ENCODE peak calls at places on chromosome 9, in five cellular contexts. G is heart left ventricle, P is tibial nerve, M is A549, S is thyroid gland. J is an unnamed sample. For H3K9me3, the result is how much of the 10 kb centered on the place peaks cover.

GRCh38 chr9:95075700-95076099 is 241.8 kb downstream of the FANCC start:
- DNase-seq in M (no peak), G (no peak), P (no peak), S (no peak), J (no peak)

GRCh38 chr9:6779417-6780241 is 21.9 kb downstream of the KDM4C start:
- DNase-seq in G (no peak), P (no peak), M (no peak), S (peak), J (no peak)

GRCh38 chr9:7315746-7316457 is 483.7 kb downstream of the DMAC1 start:
- DNase-seq in G (no peak), M (no peak), P (no peak), S (no peak), J (no peak)

GRCh38 chr9:87718852-87719612 is 6.9 kb upstream of the CTSL start:
- DNase-seq in M (no peak), S (no peak), P (no peak), G (no peak), J (no peak)

GRCh38 chr9:73640971-73641370 is 489.3 kb downstream of the ANXA1 start:
- DNase-seq in S (no peak), P (no peak), M (no peak), G (no peak), J (no peak)

GRCh38 chr9:129671519-129671918 is 6.1 kb downstream of the PRRX2 start:
- DNase-seq in P (no peak), M (no peak), S (no peak), G (no peak), J (no peak)

GRCh38 chr9:27377147-27377807 is 80.3 kb upstream of the EQTN start:
- DNase-seq in M (peak), G (no peak), P (no peak), S (no peak), J (no peak)

GRCh38 chr9:83012578-83013260 is 50.2 kb downstream of the RASEF start:
- DNase-seq in M (no peak), P (no peak), S (no peak), G (no peak), J (no peak)

GRCh38 chr9:72665421-72665820 is 144.0 kb downstream of the TMC1 start:
- DNase-seq in S (no peak), M (no peak), P (no peak), G (no peak), J (no peak)

GRCh38 chr9:105873851-105874250 is 179.5 kb downstream of the TMEM38B start:
- DNase-seq in G (no peak), P (no peak), S (no peak), M (no peak), J (no peak)

GRCh38 chr9:85262333-85262732 is 479.4 kb downstream of the AGTPBP1 start:
- DNase-seq in M (no peak), S (no peak), P (no peak), G (no peak), J (no peak)

GRCh38 chr9:100108572-100108971 is 9.5 kb downstream of the INVS start:
- DNase-seq in G (no peak), P (no peak), M (no peak), S (no peak), J (no peak)

GRCh38 chr9:71363286-71363961 is 242.0 kb upstream of the TRPM3 start:
- DNase-seq in M (no peak), S (no peak), P (no peak), G (no peak), J (no peak)

GRCh38 chr9:112601646-112602045 is 115.0 kb downstream of the KIAA1958 start:
- DNase-seq in G (no peak), P (no peak), S (no peak), M (peak), J (no peak)

GRCh38 chr9:93468763-93469456 is 15.5 kb upstream of the FAM120AOS start:
- DNase-seq in S (no peak), P (no peak), M (peak), G (peak), J (no peak)

GRCh38 chr9:87567047-87567446 is 69.4 kb downstream of the DAPK1 start:
- DNase-seq in G (no peak), S (no peak), P (no peak), M (no peak), J (no peak)

GRCh38 chr9:77018058-77019009 is 1.1 kb upstream of the FOXB2 start:
- DNase-seq in P (no peak), S (peak), M (no peak), G (no peak), J (no peak)

GRCh38 chr9:35814106-35814840 is 569 bp downstream of the HINT2 start:
- DNase-seq in M (peak), S (peak), G (peak), P (peak), J (no peak)

GRCh38 chr9:96067004-96067403 is 191.5 kb downstream of the ERCC6L2 start:
- DNase-seq in S (peak), P (peak), G (peak), M (no peak), J (no peak)

GRCh38 chr9:130271473-130271872 is 5.9 kb downstream of the HMCN2 start:
- DNase-seq in P (no peak), S (no peak), M (no peak), G (no peak), J (no peak)

GRCh38 chr9:136997830-136998234 is 1.5 kb upstream of the CLIC3 start:
- DNase-seq in P (no peak), M (no peak), G (no peak), S (no peak), J (no peak)

GRCh38 chr9:98777618-98778017 is 18.7 kb downstream of the ANKS6 start:
- DNase-seq in G (no peak), P (no peak), S (no peak), M (no peak), J (no peak)

GRCh38 chr9:14769235-14769580 is 46.7 kb upstream of the CER1 start:
- DNase-seq in S (no peak), M (no peak), P (no peak), G (no peak), J (no peak)

GRCh38 chr9:129624168-129624759 is 1.7 kb upstream of the NTMT1 start:
- DNase-seq in P (peak), S (peak), G (no peak), M (peak), J (no peak)

GRCh38 chr9:78515108-78515507 is 218.2 kb downstream of the PSAT1 start:
- DNase-seq in S (no peak), G (no peak), M (no peak), P (no peak), J (no peak)

GRCh38 chr9:137077758-137078693 is 709 bp downstream of the UAP1L1 start:
- DNase-seq in G (no peak), S (peak), P (no peak), M (no peak), J (no peak)

GRCh38 chr9:35696520-35697215 is 6.9 kb upstream of the TPM2 start:
- DNase-seq in P (peak), G (peak), M (peak), S (peak), J (no peak)

GRCh38 chr9:93114169-93114983 is 18.4 kb downstream of the CARD19 start:
- DNase-seq in G (no peak), S (no peak), M (no peak), P (no peak), J (no peak)

GRCh38 chr9:80052830-80053229 is 481.1 kb downstream of the TLE4 start:
- DNase-seq in G (no peak), S (no peak), M (no peak), P (no peak), J (no peak)

GRCh38 chr9:113493080-113493615 is 29.6 kb downstream of the RGS3 start:
- DNase-seq in P (no peak), M (no peak), G (no peak), S (no peak), J (no peak)

GRCh38 chr9:27703591-27703990 is 130.3 kb upstream of the C9orf72 start:
- DNase-seq in S (no peak), G (no peak), M (no peak), P (no peak), J (no peak)

GRCh38 chr9:37520641-37521040 is 34.9 kb downstream of the POLR1E start:
- DNase-seq in M (no peak), G (no peak), S (no peak), P (no peak), J (no peak)
- TF ChIP-seq CTCF in M (no peak), G (no peak), S (no peak), P (no peak), J (no peak)

GRCh38 chr9:9536481-9536880 is 1076.3 kb downstream of the PTPRD start:
- DNase-seq in M (no peak), P (no peak), S (no peak), G (no peak), J (no peak)
- TF ChIP-seq POLR2A in M (no peak), P (no peak), S (no peak), G (no peak), J (no peak)

GRCh38 chr9:122642226-122642625 is 15.2 kb downstream of the OR1B1 start:
- DNase-seq in S (no peak), G (no peak), P (no peak), M (no peak), J (no peak)
- H3K9me3 ChIP-seq in S (under half), G (under half), P (under half), M (under half), J (under half)

DNA sequence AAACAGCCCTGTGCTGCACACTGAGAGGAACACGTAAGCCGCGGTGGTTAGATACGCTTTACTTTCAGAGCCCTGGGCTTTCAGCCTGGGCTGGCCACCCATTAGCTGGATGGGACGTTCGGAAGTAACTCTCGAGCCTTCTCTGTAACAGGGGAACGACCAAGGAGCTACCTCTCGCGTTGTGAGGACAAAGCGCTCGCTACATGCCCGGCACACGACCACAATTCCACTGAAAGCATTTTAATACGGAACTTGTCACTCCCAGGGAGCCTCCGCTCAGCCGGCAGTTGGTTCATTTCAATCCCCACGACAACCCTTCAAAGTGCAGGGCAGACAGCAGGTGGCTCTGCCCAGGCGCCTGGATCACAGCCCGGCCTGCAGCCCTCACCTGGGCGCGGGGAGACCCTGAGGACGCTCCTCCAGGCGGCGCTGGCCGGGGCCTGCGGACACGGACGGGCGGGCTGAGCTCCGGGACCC is 368 bp downstream of the SURF1 start:
- DNase-seq in M (no peak), P (no peak), G (no peak), S (no peak), J (no peak)
- TF ChIP-seq CTCF in M (peak), P (no peak), G (no peak), S (no peak), J (no peak)

GRCh38 chr9:127860779-127861178 is 6.3 kb upstream of the ENG start:
- DNase-seq in G (no peak), M (no peak), P (no peak), S (no peak), J (no peak)

GRCh38 chr9:127863179-127863578 is 8.7 kb upstream of the ENG start:
- DNase-seq in G (no peak), S (no peak), M (no peak), P (no peak), J (no peak)

GRCh38 chr9:127860260-127860659 is 5.8 kb upstream of the ENG start:
- DNase-seq in S (no peak), M (no peak), G (peak), P (no peak), J (no peak)

GRCh38 chr9:127865645-127866464 is 11.4 kb upstream of the ENG start:
- DNase-seq in M (no peak), G (no peak), S (no peak), P (no peak), J (no peak)

DNA sequence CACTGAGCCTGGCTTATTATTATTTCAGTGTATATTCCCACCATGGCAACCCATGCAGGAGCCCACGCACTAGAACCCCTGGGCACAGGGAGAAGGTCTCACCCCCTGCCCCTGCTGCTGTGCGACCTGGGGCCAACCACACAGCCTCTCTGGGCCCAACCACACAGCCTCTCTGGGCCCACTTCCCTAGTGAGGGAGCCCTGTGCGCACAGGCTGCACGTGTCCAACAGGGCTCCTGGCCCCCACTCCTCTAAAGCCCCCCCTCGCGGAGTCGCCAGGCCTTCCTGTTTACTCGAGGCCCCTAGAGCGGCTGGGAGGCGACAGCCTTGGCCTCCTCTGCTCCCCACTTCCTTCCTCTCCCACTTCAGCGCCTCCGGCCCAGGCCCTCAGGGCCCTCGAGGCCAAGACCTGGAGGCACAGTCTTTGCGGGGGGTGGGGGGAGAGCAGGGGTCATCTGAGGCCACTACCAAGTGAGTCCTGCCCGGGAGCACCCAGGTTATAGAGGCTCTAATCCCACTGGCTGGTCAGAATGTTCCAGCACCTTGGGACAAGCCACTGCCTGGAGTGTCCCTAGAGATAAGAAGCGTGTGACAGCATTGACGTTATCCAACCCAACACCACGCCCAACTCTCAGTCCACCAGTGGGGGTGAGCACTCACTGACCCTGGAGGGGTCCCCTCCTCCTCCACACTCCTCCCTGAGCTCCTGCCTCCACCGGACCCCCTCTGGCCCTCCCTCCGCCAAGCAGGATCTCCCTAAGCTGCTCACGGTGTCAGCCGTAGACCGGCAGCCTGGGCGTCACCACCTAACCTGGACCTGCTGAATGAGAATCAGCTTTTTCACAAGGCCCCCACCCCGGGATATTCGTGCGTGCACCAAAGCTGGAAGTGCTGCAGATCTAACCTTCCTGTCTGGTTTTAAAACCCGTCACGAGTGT is 7.9 kb upstream of the ENG start:
- DNase-seq in S (peak), M (no peak), P (no peak), G (peak), J (no peak)
- TF ChIP-seq POLR2A in S (no peak), M (no peak), P (no peak), G (no peak), J (no peak)

DNA sequence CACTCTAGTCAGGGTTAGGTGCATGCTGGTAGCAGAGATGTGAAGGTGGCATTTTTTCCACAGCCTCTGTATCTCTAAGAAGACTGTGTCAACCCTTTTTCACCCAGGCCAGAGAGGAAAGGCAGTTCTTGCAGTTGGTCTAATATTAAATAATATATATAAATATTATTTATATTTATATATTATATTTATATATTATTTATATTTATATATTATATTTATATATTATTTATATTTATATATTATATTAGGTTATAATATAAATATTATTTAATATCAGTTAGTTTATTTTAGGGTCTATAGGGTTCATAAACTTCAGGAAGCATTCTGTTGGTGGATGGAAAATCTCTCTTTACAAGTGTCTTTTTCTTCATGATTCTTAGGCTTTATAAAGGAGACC is 218.6 kb upstream of the DMRTA1 start:
- DNase-seq in G (no peak), S (no peak), M (no peak), P (no peak), J (no peak)
- H3K9me3 ChIP-seq in G (under half), S (under half), M (half or more), P (under half), J (under half)

DNA sequence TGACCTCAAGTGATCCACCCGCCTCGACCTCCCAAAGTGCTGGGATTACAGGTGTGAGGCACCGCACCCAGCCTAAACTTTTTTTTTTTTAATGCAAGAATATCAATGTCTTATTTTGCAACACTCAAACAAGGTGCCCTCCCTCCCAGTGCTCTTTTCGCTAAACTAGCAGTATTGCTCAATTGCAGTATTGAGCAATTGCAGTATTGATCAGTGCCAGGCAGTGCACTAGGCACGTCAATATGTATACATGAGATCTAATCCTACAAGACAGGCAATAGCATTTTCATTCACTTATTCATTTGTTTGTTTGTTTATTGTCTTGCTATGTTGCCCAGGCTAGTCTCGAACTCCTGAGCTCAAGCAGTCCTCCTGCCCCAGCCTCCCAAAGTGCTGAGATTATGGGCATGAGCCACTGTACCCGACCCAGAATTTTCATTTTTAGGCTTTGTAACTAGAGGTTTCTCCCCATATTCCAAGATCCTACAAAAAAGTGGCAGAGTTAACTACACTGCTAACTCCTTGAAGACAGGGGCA is 94.5 kb downstream of the TTLL11 start:
- DNase-seq in M (no peak), S (no peak), P (no peak), G (no peak), J (no peak)
- TF ChIP-seq CTCF in M (no peak), S (no peak), P (no peak), G (no peak), J (no peak)

J was measured in esophagus squamous epithelium.